ENCODE peak calls at places on chromosomes 7 and 10, in nine cellular contexts. E is posterior cingulate gyrus; G is NCI-H748 treated with DMSO at 0.1 percent for 48 hours; T is adipocyte; Z is activated CD4-positive, alpha-beta T cell treated with anti-CD3 and anti-CD28 coated beads, Interleukin-2, amount 50 U/mL, for 48 hours; S is NCI-H1436; N is NCI-H774; P is stimulated activated CD4-positive, alpha-beta T cell treated with anti-CD3 and anti-CD28 coated beads, Interleukin-2, amount 100 ng/mL, for 48 hours; O is ELR. U is an unnamed sample.

GRCh38 chr7:68733219-68734143 is 864.8 kb upstream of the AUTS2 start:
- DNase-seq in E (no peak), G (no peak), T (peak), Z (no peak), S (no peak), N (no peak), P (no peak), O (no peak), U (no peak)

GRCh38 chr10:100984670-100985177 is 2.6 kb downstream of the MRPL43 start:
- DNase-seq in E (no peak), G (no peak), T (no peak), Z (no peak), S (no peak), N (no peak), P (no peak), O (no peak), U (no peak)

GRCh38 chr7:141752634-141753033 is 11.3 kb upstream of the TAS2R3 start:
- DNase-seq in E (no peak), G (no peak), T (peak), Z (no peak), S (no peak), N (no peak), P (no peak), O (peak), U (no peak)

GRCh38 chr7:15219758-15220157 is 317.2 kb upstream of the DGKB start:
- DNase-seq in E (no peak), G (no peak), T (no peak), Z (no peak), S (no peak), N (no peak), P (no peak), O (no peak), U (no peak)

GRCh38 chr10:34732926-34733325 is 82.2 kb downstream of the PARD3 start:
- DNase-seq in E (no peak), G (peak), T (no peak), Z (no peak), S (no peak), N (no peak), P (no peak), O (peak), U (no peak)

GRCh38 chr7:2834748-2835441 is 9.2 kb downstream of the GNA12 start:
- DNase-seq in E (no peak), G (no peak), T (no peak), Z (no peak), S (no peak), N (no peak), P (no peak), O (no peak), U (no peak)

GRCh38 chr7:134908289-134908688 is 78.0 kb upstream of the AGBL3 start:
- DNase-seq in E (no peak), G (no peak), T (peak), Z (no peak), S (no peak), N (no peak), P (no peak), O (peak), U (no peak)

GRCh38 chr10:131644287-131644686 is 256.5 kb upstream of the PPP2R2D start:
- DNase-seq in E (no peak), G (no peak), T (no peak), Z (no peak), S (no peak), N (no peak), P (no peak), O (no peak), U (no peak)

GRCh38 chr7:21108182-21108581 is 319.7 kb upstream of the SP4 start:
- DNase-seq in E (no peak), G (peak), T (no peak), Z (no peak), S (peak), N (peak), P (no peak), O (no peak), U (no peak)

GRCh38 chr10:79052311-79053080 is 16.3 kb upstream of the ZMIZ1 start:
- DNase-seq in E (peak), G (no peak), T (peak), Z (no peak), S (peak), N (no peak), P (no peak), O (peak), U (no peak)

GRCh38 chr10:69895759-69896158 is 94.1 kb downstream of the COL13A1 start:
- DNase-seq in E (no peak), G (no peak), T (no peak), Z (no peak), S (no peak), N (no peak), P (no peak), O (peak), U (no peak)

GRCh38 chr10:77889277-77889903 is 37.2 kb downstream of the DLG5 start:
- DNase-seq in E (peak), G (peak), T (no peak), Z (no peak), S (no peak), N (peak), P (no peak), O (no peak), U (no peak)

GRCh38 chr10:100725041-100725440 is 20.3 kb upstream of the PAX2 start:
- DNase-seq in E (no peak), G (no peak), T (no peak), Z (no peak), S (no peak), N (no peak), P (no peak), O (no peak), U (no peak)

GRCh38 chr10:124649209-124649608 is 95.0 kb downstream of the FAM53B start:
- DNase-seq in E (peak), G (no peak), T (no peak), Z (no peak), S (no peak), N (no peak), P (no peak), O (no peak), U (no peak)

GRCh38 chr7:129464194-129464593 is 30.0 kb downstream of the STRIP2 start:
- DNase-seq in E (no peak), G (no peak), T (no peak), Z (no peak), S (no peak), N (no peak), P (no peak), O (no peak), U (no peak)

GRCh38 chr7:24788956-24789576 is 31.8 kb upstream of the GSDME start:
- DNase-seq in E (no peak), G (no peak), T (no peak), Z (no peak), S (no peak), N (no peak), P (no peak), O (no peak), U (no peak)

GRCh38 chr10:24240001-24240751 is 31.2 kb downstream of the KIAA1217 start:
- DNase-seq in E (no peak), G (no peak), T (no peak), Z (no peak), S (no peak), N (no peak), P (no peak), O (no peak), U (no peak)

GRCh38 chr7:47621985-47622561 is 40.2 kb upstream of the TNS3 start:
- DNase-seq in E (no peak), G (no peak), T (no peak), Z (no peak), S (no peak), N (no peak), P (no peak), O (no peak), U (no peak)

GRCh38 chr7:74290999-74291441 is 1.8 kb downstream of the CLIP2 start:
- DNase-seq in E (no peak), G (no peak), T (no peak), Z (no peak), S (no peak), N (no peak), P (no peak), O (no peak), U (no peak)

GRCh38 chr7:141366098-141366621 is 185.1 kb upstream of the AGK start:
- DNase-seq in E (no peak), G (no peak), T (no peak), Z (no peak), S (no peak), N (no peak), P (no peak), O (no peak), U (no peak)

GRCh38 chr7:83819911-83820310 is 171.0 kb upstream of the SEMA3E start:
- DNase-seq in E (no peak), G (no peak), T (no peak), Z (no peak), S (no peak), N (no peak), P (no peak), O (peak), U (no peak)